ENCODE peak calls at places on chromosomes 1 and 21, in five cellular contexts. One of them, this sample, is unnamed.
A peak's percentile ranks its signal among the peaks of the same experiment; 100 is the strongest.

GRCh38 chr1:156407344-156407743 is 38.3 kb downstream of the RHBG start:
- DNase-seq in astrocyte of the cerebellum: no peak
- DNase-seq in bronchial epithelial cell: no peak
- DNase-seq in WTC11: no peak
- DNase-seq in activated CD4-positive, alpha-beta T cell treated with anti-CD3 and anti-CD28 coated beads, Interleukin-2, amount 10 ng/mL, durations not matched to agents 7 days and 5 days: no peak
- DNase-seq in this sample: no peak

GRCh38 chr1:156499703-156500577 is 635 bp downstream of the MEF2D start:
- DNase-seq in bronchial epithelial cell: no peak
- DNase-seq in WTC11: peak; percentile 49
- DNase-seq in activated CD4-positive, alpha-beta T cell treated with anti-CD3 and anti-CD28 coated beads, Interleukin-2, amount 10 ng/mL, durations not matched to agents 7 days and 5 days: peak; percentile 53
- DNase-seq in astrocyte of the cerebellum: no peak
- DNase-seq in this sample: no peak

GRCh38 chr1:228142616-228143203 is 2.6 kb downstream of the GUK1 start:
- DNase-seq in astrocyte of the cerebellum: no peak
- DNase-seq in bronchial epithelial cell: no peak
- DNase-seq in WTC11: no peak
- DNase-seq in activated CD4-positive, alpha-beta T cell treated with anti-CD3 and anti-CD28 coated beads, Interleukin-2, amount 10 ng/mL, durations not matched to agents 7 days and 5 days: no peak
- DNase-seq in this sample: no peak

GRCh38 chr21:45538381-45539045 is 3.7 kb downstream of the SLC19A1 start:
- DNase-seq in WTC11: peak; percentile 4
- DNase-seq in activated CD4-positive, alpha-beta T cell treated with anti-CD3 and anti-CD28 coated beads, Interleukin-2, amount 10 ng/mL, durations not matched to agents 7 days and 5 days: no peak
- DNase-seq in astrocyte of the cerebellum: no peak
- DNase-seq in bronchial epithelial cell: no peak
- DNase-seq in this sample: no peak

GRCh38 chr1:182990413-182991144 is 32.6 kb upstream of the LAMC1 start:
- DNase-seq in WTC11: no peak
- DNase-seq in activated CD4-positive, alpha-beta T cell treated with anti-CD3 and anti-CD28 coated beads, Interleukin-2, amount 10 ng/mL, durations not matched to agents 7 days and 5 days: no peak
- DNase-seq in astrocyte of the cerebellum: no peak
- DNase-seq in bronchial epithelial cell: peak; percentile 66
- DNase-seq in this sample: no peak

GRCh38 chr1:169193191-169193850 is 86.8 kb downstream of the ATP1B1 start:
- DNase-seq in activated CD4-positive, alpha-beta T cell treated with anti-CD3 and anti-CD28 coated beads, Interleukin-2, amount 10 ng/mL, durations not matched to agents 7 days and 5 days: no peak
- DNase-seq in WTC11: no peak
- DNase-seq in bronchial epithelial cell: no peak
- DNase-seq in astrocyte of the cerebellum: no peak
- DNase-seq in this sample: no peak

GRCh38 chr1:30984167-30984870 is 75.8 kb upstream of the SDC3 start:
- DNase-seq in astrocyte of the cerebellum: no peak
- DNase-seq in activated CD4-positive, alpha-beta T cell treated with anti-CD3 and anti-CD28 coated beads, Interleukin-2, amount 10 ng/mL, durations not matched to agents 7 days and 5 days: no peak
- DNase-seq in bronchial epithelial cell: no peak
- DNase-seq in WTC11: no peak
- DNase-seq in this sample: no peak

GRCh38 chr1:94672934-94673333 is 131.4 kb upstream of the F3 start:
- DNase-seq in astrocyte of the cerebellum: no peak
- DNase-seq in WTC11: no peak
- DNase-seq in activated CD4-positive, alpha-beta T cell treated with anti-CD3 and anti-CD28 coated beads, Interleukin-2, amount 10 ng/mL, durations not matched to agents 7 days and 5 days: no peak
- DNase-seq in bronchial epithelial cell: no peak
- DNase-seq in this sample: no peak

GRCh38 chr1:33147997-33148314 is 33.9 kb downstream of the TRIM62 start:
- DNase-seq in activated CD4-positive, alpha-beta T cell treated with anti-CD3 and anti-CD28 coated beads, Interleukin-2, amount 10 ng/mL, durations not matched to agents 7 days and 5 days: no peak
- DNase-seq in astrocyte of the cerebellum: no peak
- DNase-seq in WTC11: peak; percentile 47
- DNase-seq in bronchial epithelial cell: peak; percentile 28
- DNase-seq in this sample: no peak

GRCh38 chr21:17784604-17785402 is 34.4 kb downstream of the C21orf91 start:
- DNase-seq in astrocyte of the cerebellum: no peak
- DNase-seq in WTC11: no peak
- DNase-seq in activated CD4-positive, alpha-beta T cell treated with anti-CD3 and anti-CD28 coated beads, Interleukin-2, amount 10 ng/mL, durations not matched to agents 7 days and 5 days: no peak
- DNase-seq in bronchial epithelial cell: peak; percentile 28
- DNase-seq in this sample: no peak

GRCh38 chr1:47871799-47872353 is 125.3 kb downstream of the TRABD2B start:
- DNase-seq in activated CD4-positive, alpha-beta T cell treated with anti-CD3 and anti-CD28 coated beads, Interleukin-2, amount 10 ng/mL, durations not matched to agents 7 days and 5 days: no peak
- DNase-seq in WTC11: no peak
- DNase-seq in astrocyte of the cerebellum: no peak
- DNase-seq in bronchial epithelial cell: peak; percentile 29
- DNase-seq in this sample: no peak

GRCh38 chr1:11550664-11551283 is 71.8 kb downstream of the DISP3 start:
- DNase-seq in activated CD4-positive, alpha-beta T cell treated with anti-CD3 and anti-CD28 coated beads, Interleukin-2, amount 10 ng/mL, durations not matched to agents 7 days and 5 days: peak; percentile 67
- DNase-seq in bronchial epithelial cell: peak; percentile 65
- DNase-seq in WTC11: peak; percentile 90
- DNase-seq in astrocyte of the cerebellum: peak; percentile 76
- DNase-seq in this sample: no peak

GRCh38 chr1:115977481-115978258 is 1.4 kb downstream of the SLC22A15 start:
- DNase-seq in WTC11: no peak
- DNase-seq in astrocyte of the cerebellum: no peak
- DNase-seq in activated CD4-positive, alpha-beta T cell treated with anti-CD3 and anti-CD28 coated beads, Interleukin-2, amount 10 ng/mL, durations not matched to agents 7 days and 5 days: no peak
- DNase-seq in bronchial epithelial cell: peak; percentile 90
- DNase-seq in this sample: no peak

GRCh38 chr1:42177551-42177981 is 13.0 kb upstream of the GUCA2A start:
- DNase-seq in activated CD4-positive, alpha-beta T cell treated with anti-CD3 and anti-CD28 coated beads, Interleukin-2, amount 10 ng/mL, durations not matched to agents 7 days and 5 days: no peak
- DNase-seq in WTC11: no peak
- DNase-seq in bronchial epithelial cell: peak; percentile 64
- DNase-seq in astrocyte of the cerebellum: peak; percentile 64
- DNase-seq in this sample: no peak

GRCh38 chr1:167161242-167161641 is 59.4 kb upstream of the POU2F1 start:
- DNase-seq in activated CD4-positive, alpha-beta T cell treated with anti-CD3 and anti-CD28 coated beads, Interleukin-2, amount 10 ng/mL, durations not matched to agents 7 days and 5 days: no peak
- DNase-seq in WTC11: no peak
- DNase-seq in bronchial epithelial cell: peak; percentile 97
- DNase-seq in astrocyte of the cerebellum: no peak
- DNase-seq in this sample: no peak

GRCh38 chr1:67874501-67875111 is 41.3 kb upstream of the GNG12 start:
- DNase-seq in astrocyte of the cerebellum: no peak
- DNase-seq in bronchial epithelial cell: no peak
- DNase-seq in WTC11: no peak
- DNase-seq in activated CD4-positive, alpha-beta T cell treated with anti-CD3 and anti-CD28 coated beads, Interleukin-2, amount 10 ng/mL, durations not matched to agents 7 days and 5 days: no peak
- DNase-seq in this sample: no peak

GRCh38 chr1:155261401-155261887 is 716 bp downstream of the SCAMP3 start:
- DNase-seq in WTC11: no peak
- DNase-seq in bronchial epithelial cell: no peak
- DNase-seq in astrocyte of the cerebellum: no peak
- DNase-seq in activated CD4-positive, alpha-beta T cell treated with anti-CD3 and anti-CD28 coated beads, Interleukin-2, amount 10 ng/mL, durations not matched to agents 7 days and 5 days: peak; percentile 35
- DNase-seq in this sample: no peak

GRCh38 chr1:93676424-93676823 is 5.2 kb downstream of the BCAR3 start:
- DNase-seq in bronchial epithelial cell: no peak
- DNase-seq in activated CD4-positive, alpha-beta T cell treated with anti-CD3 and anti-CD28 coated beads, Interleukin-2, amount 10 ng/mL, durations not matched to agents 7 days and 5 days: no peak
- DNase-seq in astrocyte of the cerebellum: no peak
- DNase-seq in WTC11: no peak
- DNase-seq in this sample: no peak

GRCh38 chr1:93588955-93589354 is 92.7 kb downstream of the BCAR3 start:
- DNase-seq in activated CD4-positive, alpha-beta T cell treated with anti-CD3 and anti-CD28 coated beads, Interleukin-2, amount 10 ng/mL, durations not matched to agents 7 days and 5 days: no peak
- DNase-seq in astrocyte of the cerebellum: no peak
- DNase-seq in WTC11: no peak
- DNase-seq in bronchial epithelial cell: no peak
- DNase-seq in this sample: no peak

GRCh38 chr1:231522931-231523642 is 5.4 kb upstream of the TSNAX start:
- DNase-seq in astrocyte of the cerebellum: no peak
- DNase-seq in bronchial epithelial cell: no peak
- DNase-seq in WTC11: no peak
- DNase-seq in activated CD4-positive, alpha-beta T cell treated with anti-CD3 and anti-CD28 coated beads, Interleukin-2, amount 10 ng/mL, durations not matched to agents 7 days and 5 days: no peak
- DNase-seq in this sample: no peak

GRCh38 chr1:99264201-99265021 is at the start of gene PLPPR4:
- DNase-seq in WTC11: peak; percentile 81
- DNase-seq in activated CD4-positive, alpha-beta T cell treated with anti-CD3 and anti-CD28 coated beads, Interleukin-2, amount 10 ng/mL, durations not matched to agents 7 days and 5 days: no peak
- DNase-seq in bronchial epithelial cell: peak; percentile 13
- DNase-seq in astrocyte of the cerebellum: no peak
- DNase-seq in this sample: peak; percentile 5

GRCh38 chr1:34639701-34640100 is 115.1 kb upstream of the GJB5 start:
- DNase-seq in activated CD4-positive, alpha-beta T cell treated with anti-CD3 and anti-CD28 coated beads, Interleukin-2, amount 10 ng/mL, durations not matched to agents 7 days and 5 days: no peak
- DNase-seq in astrocyte of the cerebellum: no peak
- DNase-seq in bronchial epithelial cell: no peak
- DNase-seq in WTC11: no peak
- DNase-seq in this sample: no peak

GRCh38 chr21:26167593-26167992 is 3.0 kb downstream of the APP start:
- DNase-seq in bronchial epithelial cell: no peak
- DNase-seq in astrocyte of the cerebellum: no peak
- DNase-seq in WTC11: no peak
- DNase-seq in activated CD4-positive, alpha-beta T cell treated with anti-CD3 and anti-CD28 coated beads, Interleukin-2, amount 10 ng/mL, durations not matched to agents 7 days and 5 days: no peak
- DNase-seq in this sample: no peak

GRCh38 chr1:55466921-55467320 is 251.8 kb upstream of the USP24 start:
- DNase-seq in bronchial epithelial cell: no peak
- DNase-seq in activated CD4-positive, alpha-beta T cell treated with anti-CD3 and anti-CD28 coated beads, Interleukin-2, amount 10 ng/mL, durations not matched to agents 7 days and 5 days: no peak
- DNase-seq in WTC11: no peak
- DNase-seq in astrocyte of the cerebellum: no peak
- DNase-seq in this sample: no peak

GRCh38 chr1:206975313-206975712 is 5.1 kb upstream of the FCAMR start:
- DNase-seq in WTC11: no peak
- DNase-seq in astrocyte of the cerebellum: no peak
- DNase-seq in bronchial epithelial cell: peak; percentile 17
- DNase-seq in activated CD4-positive, alpha-beta T cell treated with anti-CD3 and anti-CD28 coated beads, Interleukin-2, amount 10 ng/mL, durations not matched to agents 7 days and 5 days: no peak
- DNase-seq in this sample: no peak

GRCh38 chr1:206469933-206470691 is at the start of gene IKBKE:
- DNase-seq in activated CD4-positive, alpha-beta T cell treated with anti-CD3 and anti-CD28 coated beads, Interleukin-2, amount 10 ng/mL, durations not matched to agents 7 days and 5 days: peak; percentile 73
- DNase-seq in bronchial epithelial cell: peak; percentile 66
- DNase-seq in astrocyte of the cerebellum: no peak
- DNase-seq in WTC11: peak; percentile 41
- DNase-seq in this sample: peak; percentile 69

GRCh38 chr1:216926681-216927080 is 203.5 kb upstream of the ESRRG start:
- DNase-seq in bronchial epithelial cell: no peak
- DNase-seq in astrocyte of the cerebellum: no peak
- DNase-seq in WTC11: no peak
- DNase-seq in activated CD4-positive, alpha-beta T cell treated with anti-CD3 and anti-CD28 coated beads, Interleukin-2, amount 10 ng/mL, durations not matched to agents 7 days and 5 days: no peak
- DNase-seq in this sample: no peak

GRCh38 chr21:31011412-31011811 is 26.9 kb downstream of the KRTAP19-8 start:
- DNase-seq in activated CD4-positive, alpha-beta T cell treated with anti-CD3 and anti-CD28 coated beads, Interleukin-2, amount 10 ng/mL, durations not matched to agents 7 days and 5 days: peak; percentile 50
- DNase-seq in WTC11: no peak
- DNase-seq in astrocyte of the cerebellum: no peak
- DNase-seq in bronchial epithelial cell: no peak
- DNase-seq in this sample: no peak

GRCh38 chr1:154512760-154513159 is 10.5 kb upstream of the SHE start:
- DNase-seq in astrocyte of the cerebellum: no peak
- DNase-seq in WTC11: no peak
- DNase-seq in activated CD4-positive, alpha-beta T cell treated with anti-CD3 and anti-CD28 coated beads, Interleukin-2, amount 10 ng/mL, durations not matched to agents 7 days and 5 days: no peak
- DNase-seq in bronchial epithelial cell: no peak
- DNase-seq in this sample: no peak

GRCh38 chr1:74583365-74583764 is 71.0 kb upstream of the LRRC53 start:
- DNase-seq in astrocyte of the cerebellum: no peak
- DNase-seq in WTC11: no peak
- DNase-seq in activated CD4-positive, alpha-beta T cell treated with anti-CD3 and anti-CD28 coated beads, Interleukin-2, amount 10 ng/mL, durations not matched to agents 7 days and 5 days: no peak
- DNase-seq in bronchial epithelial cell: no peak
- DNase-seq in this sample: no peak

GRCh38 chr1:67747667-67748066 is 62.7 kb downstream of the GADD45A start:
- DNase-seq in WTC11: no peak
- DNase-seq in activated CD4-positive, alpha-beta T cell treated with anti-CD3 and anti-CD28 coated beads, Interleukin-2, amount 10 ng/mL, durations not matched to agents 7 days and 5 days: no peak
- DNase-seq in bronchial epithelial cell: no peak
- DNase-seq in astrocyte of the cerebellum: no peak
- DNase-seq in this sample: no peak

GRCh38 chr1:29687601-29688244 is 451.4 kb downstream of the PTPRU start:
- DNase-seq in bronchial epithelial cell: no peak
- DNase-seq in WTC11: no peak
- DNase-seq in activated CD4-positive, alpha-beta T cell treated with anti-CD3 and anti-CD28 coated beads, Interleukin-2, amount 10 ng/mL, durations not matched to agents 7 days and 5 days: no peak
- DNase-seq in astrocyte of the cerebellum: no peak
- DNase-seq in this sample: no peak

GRCh38 chr21:38140192-38140905 is 116.4 kb upstream of the KCNJ15 start:
- DNase-seq in WTC11: no peak
- DNase-seq in bronchial epithelial cell: peak; percentile 72
- DNase-seq in astrocyte of the cerebellum: no peak
- DNase-seq in activated CD4-positive, alpha-beta T cell treated with anti-CD3 and anti-CD28 coated beads, Interleukin-2, amount 10 ng/mL, durations not matched to agents 7 days and 5 days: no peak
- DNase-seq in this sample: no peak

GRCh38 chr1:38640371-38640770 is 219.2 kb downstream of the RRAGC start:
- DNase-seq in bronchial epithelial cell: peak; percentile 84
- DNase-seq in astrocyte of the cerebellum: no peak
- DNase-seq in WTC11: no peak
- DNase-seq in activated CD4-positive, alpha-beta T cell treated with anti-CD3 and anti-CD28 coated beads, Interleukin-2, amount 10 ng/mL, durations not matched to agents 7 days and 5 days: no peak
- DNase-seq in this sample: no peak

GRCh38 chr1:204991342-204991844 is 51.6 kb upstream of the CNTN2 start:
- DNase-seq in bronchial epithelial cell: no peak
- DNase-seq in activated CD4-positive, alpha-beta T cell treated with anti-CD3 and anti-CD28 coated beads, Interleukin-2, amount 10 ng/mL, durations not matched to agents 7 days and 5 days: no peak
- DNase-seq in WTC11: peak; percentile 73
- DNase-seq in astrocyte of the cerebellum: no peak
- DNase-seq in this sample: no peak

GRCh38 chr1:44553771-44554170 is 120.5 kb downstream of the TMEM53 start:
- DNase-seq in bronchial epithelial cell: peak; percentile 86
- DNase-seq in WTC11: no peak
- DNase-seq in astrocyte of the cerebellum: no peak
- DNase-seq in activated CD4-positive, alpha-beta T cell treated with anti-CD3 and anti-CD28 coated beads, Interleukin-2, amount 10 ng/mL, durations not matched to agents 7 days and 5 days: no peak
- DNase-seq in this sample: no peak

GRCh38 chr1:218967836-218968235 is 205.8 kb upstream of the LYPLAL1 start:
- DNase-seq in astrocyte of the cerebellum: peak; percentile 19
- DNase-seq in activated CD4-positive, alpha-beta T cell treated with anti-CD3 and anti-CD28 coated beads, Interleukin-2, amount 10 ng/mL, durations not matched to agents 7 days and 5 days: no peak
- DNase-seq in WTC11: no peak
- DNase-seq in bronchial epithelial cell: peak; percentile 44
- DNase-seq in this sample: no peak